ENCODE peak calls at places on chromosomes 6 and 20, in eight cellular contexts. J is gastrocnemius medialis; X is lower lobe of right lung; U is CD8-positive, alpha-beta T cell; R is left lung; S is pancreas; M is heart right ventricle; E is right lobe of liver. D is an unnamed sample.
A peak's percentile ranks its signal among the peaks of the same experiment; 100 is the strongest.

GRCh38 chr6:56838016-56838555 is 116.8 kb upstream of the BEND6 start:
- ATAC-seq in J (no peak), X (no peak), U (no peak), R (no peak), S (no peak), M (no peak), E (no peak), D (no peak)

GRCh38 chr6:147693185-147693584 is 184.7 kb downstream of the SAMD5 start:
- ATAC-seq in J (no peak), X (no peak), U (no peak), R (no peak), S (no peak), M (no peak), E (no peak), D (no peak)

GRCh38 chr6:33610779-33611421 is 10.2 kb upstream of the ITPR3 start:
- ATAC-seq in J (no peak), X (peak; percentile 5), U (no peak), R (peak; percentile 72), S (no peak), M (peak; percentile 42), E (no peak), D (no peak)

GRCh38 chr20:59705651-59706101 is 101.3 kb downstream of the PHACTR3 start:
- ATAC-seq in J (no peak), X (peak; percentile 51), U (no peak), R (no peak), S (no peak), M (no peak), E (no peak), D (no peak)

GRCh38 chr6:45737331-45738056 is 278.2 kb downstream of the CLIC5 start:
- ATAC-seq in J (no peak), X (no peak), U (no peak), R (no peak), S (no peak), M (no peak), E (no peak), D (no peak)

GRCh38 chr20:52484438-52484837 is 292.9 kb upstream of the ZFP64 start:
- ATAC-seq in J (no peak), X (no peak), U (no peak), R (no peak), S (no peak), M (no peak), E (no peak), D (no peak)

GRCh38 chr6:53718597-53719460 is 53.3 kb upstream of the KLHL31 start:
- ATAC-seq in J (peak; percentile 99), X (peak; percentile 85), U (peak; percentile 56), R (peak; percentile 97), S (peak; percentile 83), M (peak; percentile 76), E (peak; percentile 97), D (peak; percentile 70)

GRCh38 chr6:112189494-112189893 is 64.9 kb downstream of the LAMA4 start:
- ATAC-seq in J (no peak), X (no peak), U (no peak), R (no peak), S (no peak), M (no peak), E (no peak), D (peak; percentile 66)

GRCh38 chr6:8085053-8085511 is 17.3 kb downstream of the EEF1E1 start:
- ATAC-seq in J (peak; percentile 73), X (peak; percentile 82), U (no peak), R (peak; percentile 92), S (peak; percentile 49), M (no peak), E (peak; percentile 98), D (peak; percentile 73)

GRCh38 chr6:95518630-95519227 is 58.6 kb upstream of the MANEA start:
- ATAC-seq in J (no peak), X (no peak), U (no peak), R (no peak), S (no peak), M (no peak), E (no peak), D (no peak)

GRCh38 chr6:142680308-142680707 is 264.7 kb downstream of the HIVEP2 start:
- ATAC-seq in J (no peak), X (no peak), U (peak; percentile 76), R (no peak), S (no peak), M (no peak), E (no peak), D (no peak)

GRCh38 chr6:163038317-163038716 is 310.5 kb downstream of the PACRG start:
- ATAC-seq in J (peak; percentile 60), X (no peak), U (no peak), R (no peak), S (no peak), M (peak; percentile 96), E (no peak), D (no peak)

GRCh38 chr20:11432407-11432806 is 485.3 kb upstream of the BTBD3 start:
- ATAC-seq in J (no peak), X (no peak), U (no peak), R (no peak), S (no peak), M (no peak), E (no peak), D (no peak)

GRCh38 chr6:73879466-73879865 is 183.5 kb downstream of the CD109 start:
- ATAC-seq in J (no peak), X (no peak), U (no peak), R (no peak), S (no peak), M (no peak), E (no peak), D (no peak)

GRCh38 chr20:53580376-53581111 is 13.1 kb downstream of the ZNF217 start:
- ATAC-seq in J (no peak), X (no peak), U (no peak), R (no peak), S (no peak), M (no peak), E (no peak), D (no peak)
- TF ChIP-seq CTCF in J (no peak), X (no peak), U (no peak), R (no peak), S (no peak), M (no peak), E (no peak), D (peak; percentile 46)

GRCh38 chr6:138597336-138597735 is 98.0 kb upstream of the NHSL1 start:
- ATAC-seq in J (no peak), X (no peak), U (no peak), R (no peak), S (no peak), M (no peak), E (peak; percentile 30), D (no peak)

GRCh38 chr6:138600261-138600660 is 101.0 kb upstream of the NHSL1 start:
- ATAC-seq in J (no peak), X (no peak), U (no peak), R (no peak), S (no peak), M (no peak), E (peak; percentile 51), D (no peak)

GRCh38 chr6:138596591-138596990 is 97.3 kb upstream of the NHSL1 start:
- ATAC-seq in J (no peak), X (no peak), U (no peak), R (no peak), S (no peak), M (no peak), E (no peak), D (no peak)

GRCh38 chr6:138600726-138601125 is 101.4 kb upstream of the NHSL1 start:
- ATAC-seq in J (no peak), X (no peak), U (no peak), R (no peak), S (no peak), M (no peak), E (no peak), D (no peak)

DNA sequence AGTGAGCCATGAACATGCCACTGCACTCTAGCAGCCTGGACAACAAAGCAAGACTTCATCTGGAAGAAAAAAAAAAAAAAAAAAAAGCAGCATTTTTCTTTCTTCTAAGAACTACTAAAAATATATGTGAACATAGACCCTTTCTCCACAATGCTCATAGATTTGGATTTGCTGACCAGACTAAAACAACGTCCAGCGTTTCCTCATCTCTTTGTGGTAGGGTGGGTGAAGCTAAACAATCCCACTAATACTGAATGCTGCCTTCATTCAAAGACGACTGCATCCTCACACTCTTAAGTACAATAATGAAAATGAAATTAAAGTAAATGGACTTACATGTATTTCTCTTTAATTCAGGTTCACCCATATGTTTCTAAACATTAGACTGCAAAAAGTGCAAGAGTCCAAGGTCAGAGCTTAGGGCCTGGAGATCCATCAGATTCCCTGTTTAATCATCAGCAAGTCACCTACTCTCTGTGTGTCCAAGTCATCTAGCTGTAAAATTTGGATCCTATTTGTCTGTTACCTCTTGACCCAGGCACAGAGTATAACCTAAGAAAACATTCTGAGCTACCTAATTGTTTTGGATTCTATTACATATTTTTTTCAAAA is 99.4 kb upstream of the NHSL1 start:
- ATAC-seq in J (no peak), X (no peak), U (no peak), R (no peak), S (no peak), M (no peak), E (peak; percentile 74), D (no peak)
- H3K9me3 ChIP-seq in J (no peaks in the 10 kb centered on the region), X (no peaks in the 10 kb centered on the region), U (no peaks in the 10 kb centered on the region), R (no peaks in the 10 kb centered on the region), S (no peaks in the 10 kb centered on the region), M (no peaks in the 10 kb centered on the region), E (no peaks in the 10 kb centered on the region), D (no peaks in the 10 kb centered on the region)

GRCh38 chr6:70956191-70956450 is 739 bp downstream of the B3GAT2 start:
- ATAC-seq in J (peak; percentile 25), X (no peak), U (no peak), R (no peak), S (peak; percentile 23), M (no peak), E (peak; percentile 17), D (no peak)
- TF ChIP-seq CTCF in J (peak; percentile 13), X (peak; percentile 8), U (peak; percentile 44), R (peak; percentile 13), S (no peak), M (no peak), E (peak; percentile 2), D (no peak)

DNA sequence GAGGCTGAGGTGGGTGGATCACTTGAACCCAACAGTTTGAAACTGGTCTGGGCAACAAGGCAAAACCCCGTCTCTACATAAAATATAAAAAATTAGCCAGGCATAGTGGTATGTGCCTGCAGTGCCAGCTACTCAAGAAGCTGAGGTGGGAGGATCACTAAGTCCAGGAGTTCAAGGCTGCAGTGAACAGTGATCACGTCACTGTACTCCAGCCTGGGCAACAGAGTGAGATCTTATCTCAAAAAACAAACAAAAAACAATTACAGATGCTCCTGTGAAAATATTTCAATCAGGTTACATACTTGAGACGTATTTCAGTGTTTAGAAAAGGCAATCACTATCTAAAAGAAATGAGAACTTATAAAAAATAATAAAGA is 33.8 kb downstream of the RANBP9 start:
- ATAC-seq in J (no peak), X (no peak), U (no peak), R (no peak), S (peak; percentile 93), M (no peak), E (peak; percentile 90), D (no peak)
- H3K9me3 ChIP-seq in J (no peaks in the 10 kb centered on the region), X (peaks cover 11% of the 10 kb centered on the region), U (no peaks in the 10 kb centered on the region), R (peaks cover 5% of the 10 kb centered on the region), S (no peaks in the 10 kb centered on the region), M (peaks cover 9% of the 10 kb centered on the region), E (no peaks in the 10 kb centered on the region), D (no peaks in the 10 kb centered on the region)